ENCODE peak calls at places on chromosome 7, in eight cellular contexts. O, T, H, E, Q, B, Z and L are unnamed samples.
A peak's percentile ranks its signal among the peaks of the same experiment; 100 is the strongest.

GRCh38 chr7:69723663-69724062 is 125.4 kb downstream of the AUTS2 start:
- DNase-seq in O (no peak), T (no peak), H (no peak), E (no peak), Q (no peak), B (no peak), Z (no peak), L (no peak)

GRCh38 chr7:130349911-130350782 is 5.5 kb downstream of the CPA5 start:
- DNase-seq in O (no peak), T (no peak), H (no peak), E (no peak), Q (no peak), B (no peak), Z (no peak), L (no peak)

GRCh38 chr7:106397994-106398393 is 113.2 kb upstream of the NAMPT start:
- DNase-seq in O (no peak), T (no peak), H (no peak), E (no peak), Q (no peak), B (no peak), Z (no peak), L (no peak)

GRCh38 chr7:43884617-43885016 is 15.3 kb upstream of the MRPS24 start:
- DNase-seq in O (no peak), T (no peak), H (no peak), E (no peak), Q (no peak), B (no peak), Z (no peak), L (no peak)

GRCh38 chr7:49174396-49174795 is 250.0 kb downstream of the CDC14C start:
- DNase-seq in O (peak; percentile 19), T (no peak), H (no peak), E (no peak), Q (no peak), B (no peak), Z (peak; percentile 35), L (no peak)

GRCh38 chr7:26202019-26202985 is 757 bp downstream of the CBX3 start:
- DNase-seq in O (peak; percentile 57), T (peak; percentile 64), H (peak; percentile 38), E (peak; percentile 59), Q (peak; percentile 64), B (peak; percentile 22), Z (no peak), L (peak; percentile 75)

GRCh38 chr7:25303380-25304321 is 75.4 kb upstream of the NPVF start:
- DNase-seq in O (peak; percentile 5), T (no peak), H (no peak), E (no peak), Q (no peak), B (peak; percentile 29), Z (no peak), L (no peak)

GRCh38 chr7:102464577-102465280 is at the start of the genes ALKBH4 and LRWD1:
- DNase-seq in O (peak; percentile 90), T (peak; percentile 93), H (peak; percentile 97), E (peak; percentile 92), Q (peak; percentile 91), B (peak; percentile 91), Z (peak; percentile 98), L (peak; percentile 95)

GRCh38 chr7:17626215-17626614 is 314.1 kb downstream of the SNX13 start:
- DNase-seq in O (no peak), T (no peak), H (no peak), E (no peak), Q (no peak), B (no peak), Z (no peak), L (no peak)

GRCh38 chr7:5248201-5248885 is 34.4 kb upstream of the SLC29A4 start:
- DNase-seq in O (peak; percentile 9), T (no peak), H (no peak), E (no peak), Q (peak; percentile 92), B (no peak), Z (no peak), L (no peak)

GRCh38 chr7:44097064-44097932 is 6.8 kb upstream of the AEBP1 start:
- DNase-seq in O (no peak), T (no peak), H (no peak), E (no peak), Q (no peak), B (no peak), Z (no peak), L (no peak)

GRCh38 chr7:18508441-18509427 is 13.2 kb downstream of the HDAC9 start:
- DNase-seq in O (peak; percentile 95), T (no peak), H (no peak), E (no peak), Q (no peak), B (no peak), Z (peak; percentile 89), L (no peak)

GRCh38 chr7:26861050-26861449 is 3.3 kb downstream of the SKAP2 start:
- DNase-seq in O (no peak), T (no peak), H (no peak), E (no peak), Q (no peak), B (no peak), Z (no peak), L (no peak)

GRCh38 chr7:71780282-71780681 is 631.9 kb downstream of the CALN1 start:
- DNase-seq in O (no peak), T (no peak), H (no peak), E (no peak), Q (no peak), B (no peak), Z (no peak), L (no peak)

GRCh38 chr7:17939670-17940301 is 508 bp downstream of the SNX13 start:
- DNase-seq in O (peak; percentile 29), T (peak; percentile 44), H (peak; percentile 54), E (peak; percentile 11), Q (peak; percentile 29), B (no peak), Z (peak; percentile 47), L (no peak)

DNA sequence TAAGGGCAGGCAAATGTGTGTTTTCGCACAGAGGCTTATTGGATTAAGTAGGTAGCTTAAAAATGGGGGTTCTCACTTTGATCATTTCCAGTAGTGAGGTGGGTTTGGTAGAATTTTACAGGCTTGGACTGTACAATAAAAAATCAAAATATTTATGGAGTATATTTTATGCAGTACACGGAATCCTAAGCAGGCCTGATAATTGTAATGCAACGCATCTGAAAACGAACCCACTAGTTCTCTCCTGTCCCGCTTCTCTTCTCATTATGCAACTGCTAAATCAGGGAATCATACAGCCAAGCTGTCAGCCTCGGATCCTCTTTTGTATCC is 377 bp upstream of the POLR1F start:
- DNase-seq in O (no peak), T (no peak), H (no peak), E (no peak), Q (no peak), B (no peak), Z (no peak), L (no peak)
- TF ChIP-seq CTCF in O (no peak), T (peak; percentile 44), H (no peak), E (no peak), Q (no peak), B (no peak), Z (peak; percentile 58), L (no peak)

GRCh38 chr7:35374858-35375257 is 121.0 kb upstream of the TBX20 start:
- DNase-seq in O (no peak), T (no peak), H (no peak), E (no peak), Q (no peak), B (no peak), Z (no peak), L (no peak)

GRCh38 chr7:35370694-35371093 is 116.8 kb upstream of the TBX20 start:
- DNase-seq in O (no peak), T (no peak), H (no peak), E (no peak), Q (no peak), B (no peak), Z (no peak), L (no peak)

GRCh38 chr7:35379481-35379880 is 125.6 kb upstream of the TBX20 start:
- DNase-seq in O (no peak), T (no peak), H (no peak), E (no peak), Q (no peak), B (no peak), Z (no peak), L (no peak)

GRCh38 chr7:35371221-35371620 is 117.3 kb upstream of the TBX20 start:
- DNase-seq in O (no peak), T (no peak), H (no peak), E (no peak), Q (no peak), B (no peak), Z (no peak), L (no peak)

DNA sequence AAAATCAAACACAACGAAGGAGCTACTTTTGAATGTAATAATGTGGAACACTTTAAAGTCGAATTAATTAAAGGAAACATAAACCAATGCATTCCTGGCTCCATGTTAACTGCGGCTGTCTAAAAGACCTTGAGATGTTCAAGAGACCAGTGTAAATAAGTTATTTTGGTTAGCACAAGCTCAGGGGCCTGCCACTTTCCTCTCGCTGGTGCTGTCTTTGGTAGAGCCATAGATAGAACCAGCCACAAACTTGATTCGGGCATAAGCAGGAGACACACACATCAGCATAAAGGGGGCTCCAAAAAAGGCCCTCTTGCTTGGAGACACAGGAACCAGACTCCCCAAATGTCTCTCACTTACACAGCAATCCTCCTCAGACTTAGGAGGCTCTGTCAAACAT is 121.6 kb upstream of the TBX20 start:
- DNase-seq in O (no peak), T (no peak), H (no peak), E (no peak), Q (no peak), B (no peak), Z (no peak), L (no peak)
- TF ChIP-seq CTCF in O (no peak), T (no peak), H (no peak), E (no peak), Q (no peak), B (no peak), Z (no peak), L (no peak)

GRCh38 chr7:7764515-7765138 is 46.2 kb upstream of the RPA3 start:
- DNase-seq in O (no peak), T (no peak), H (no peak), E (no peak), Q (no peak), B (no peak), Z (no peak), L (no peak)
- TF ChIP-seq CTCF in O (no peak), T (no peak), H (no peak), E (no peak), Q (no peak), B (no peak), Z (no peak), L (no peak)

DNA sequence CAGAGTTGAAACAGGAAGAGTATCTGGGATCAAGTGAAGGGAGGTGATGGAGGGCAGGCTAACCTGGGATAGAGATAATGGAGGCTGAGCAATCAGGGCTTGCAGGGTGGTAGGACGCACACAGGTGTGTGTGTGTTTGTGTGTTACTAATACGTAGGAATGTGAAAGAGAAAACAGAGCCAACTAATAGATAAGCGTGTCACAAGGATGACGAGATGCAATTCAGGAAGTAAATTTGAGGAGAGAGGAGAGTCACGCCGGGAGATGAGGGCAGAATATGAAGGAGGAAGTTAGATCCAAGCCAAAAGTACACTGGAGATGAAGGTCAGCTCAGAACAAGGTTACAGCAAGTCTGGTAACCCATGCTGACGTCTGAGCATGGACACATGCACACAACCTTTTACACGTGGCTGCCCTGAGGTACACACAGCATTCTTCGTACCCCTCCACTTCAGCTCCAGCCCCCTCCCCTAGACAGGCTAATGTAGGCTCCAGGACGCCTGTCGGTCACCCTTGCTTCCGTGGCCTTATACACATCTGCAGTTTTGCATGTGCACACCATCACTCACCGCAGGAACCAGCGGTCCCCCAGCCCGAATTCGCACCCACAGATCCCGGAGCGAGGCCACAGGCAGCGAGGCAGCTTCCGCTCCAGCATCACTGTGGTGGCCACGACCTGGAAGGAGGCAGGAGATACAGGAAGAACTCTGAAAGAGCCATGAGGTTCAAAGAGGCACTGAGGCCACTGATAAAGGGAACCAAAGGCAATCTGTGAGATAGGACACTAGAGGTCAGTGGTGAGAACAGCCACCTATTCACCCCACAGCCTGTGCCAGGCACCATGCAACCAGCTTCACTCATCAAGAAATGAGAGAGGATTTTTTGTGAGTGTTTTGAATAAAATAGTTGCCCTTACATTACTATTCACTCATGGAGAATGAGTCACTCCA is 23.7 kb upstream of the TRPV6 start:
- DNase-seq in O (no peak), T (peak; percentile 12), H (peak; percentile 35), E (no peak), Q (no peak), B (no peak), Z (peak; percentile 7), L (no peak)
- TF ChIP-seq CTCF in O (no peak), T (no peak), H (no peak), E (peak; percentile 41), Q (no peak), B (no peak), Z (peak; percentile 23), L (peak; percentile 27)